ENCODE peak calls at places on chromosomes 11 and 22, in eight cellular contexts. Q, M, O, N, A, P, Z and U are unnamed samples.

GRCh38 chr11:72930011-72930410 is 115.8 kb downstream of the ATG16L2 start:
- DNase-seq in Q (no peak), M (no peak), O (no peak), N (peak; percentile 62), A (no peak), P (no peak), Z (no peak), U (no peak)

GRCh38 chr11:13376838-13377237 is 86.2 kb downstream of the BTBD10 start:
- DNase-seq in Q (no peak), M (no peak), O (no peak), N (no peak), A (no peak), P (no peak), Z (no peak), U (no peak)

GRCh38 chr11:88508808-88509581 is 171.5 kb upstream of the CTSC start:
- DNase-seq in Q (peak; percentile 50), M (peak; percentile 18), O (no peak), N (peak; percentile 34), A (no peak), P (no peak), Z (peak; percentile 37), U (no peak)

GRCh38 chr11:67301951-67302516 is 1.3 kb upstream of the SSH3 start:
- DNase-seq in Q (peak; percentile 68), M (peak; percentile 78), O (no peak), N (peak; percentile 67), A (no peak), P (peak; percentile 32), Z (no peak), U (peak; percentile 14)

GRCh38 chr11:13767461-13767860 is 99.0 kb downstream of the FAR1 start:
- DNase-seq in Q (no peak), M (no peak), O (no peak), N (no peak), A (no peak), P (no peak), Z (no peak), U (no peak)

GRCh38 chr11:91921974-91922373 is 302.6 kb upstream of the FAT3 start:
- DNase-seq in Q (no peak), M (no peak), O (no peak), N (no peak), A (no peak), P (no peak), Z (no peak), U (no peak)

GRCh38 chr11:44993971-44994705 is 43.5 kb upstream of the TP53I11 start:
- DNase-seq in Q (no peak), M (no peak), O (no peak), N (peak; percentile 89), A (no peak), P (no peak), Z (no peak), U (no peak)

GRCh38 chr11:704799-705645 is 1.0 kb upstream of the EPS8L2 start:
- DNase-seq in Q (no peak), M (peak; percentile 90), O (no peak), N (peak; percentile 94), A (no peak), P (peak; percentile 56), Z (no peak), U (no peak)

GRCh38 chr22:48282804-48283203 is 1520.4 kb downstream of the TBC1D22A start:
- DNase-seq in Q (no peak), M (no peak), O (no peak), N (no peak), A (no peak), P (no peak), Z (no peak), U (no peak)

GRCh38 chr22:40855960-40856512 is 403 bp downstream of the ST13 start:
- DNase-seq in Q (peak; percentile 65), M (peak; percentile 51), O (no peak), N (no peak), A (peak; percentile 41), P (no peak), Z (peak; percentile 47), U (no peak)

GRCh38 chr11:44755553-44756505 is 29.1 kb downstream of the TSPAN18 start:
- DNase-seq in Q (no peak), M (no peak), O (no peak), N (no peak), A (no peak), P (peak; percentile 85), Z (no peak), U (no peak)

GRCh38 chr11:6850526-6850925 is 5.0 kb downstream of the OR10A5 start:
- DNase-seq in Q (no peak), M (no peak), O (no peak), N (no peak), A (no peak), P (no peak), Z (no peak), U (no peak)

GRCh38 chr22:30212996-30213441 is 33.5 kb downstream of the LIF start:
- DNase-seq in Q (no peak), M (no peak), O (peak; percentile 28), N (no peak), A (no peak), P (no peak), Z (no peak), U (no peak)

GRCh38 chr11:104546486-104546885 is 351.8 kb downstream of the CASP12 start:
- DNase-seq in Q (no peak), M (no peak), O (no peak), N (no peak), A (no peak), P (no peak), Z (no peak), U (no peak)

GRCh38 chr11:116843661-116844060 is 6.2 kb upstream of the APOA1 start:
- DNase-seq in Q (no peak), M (no peak), O (no peak), N (no peak), A (no peak), P (no peak), Z (no peak), U (no peak)

GRCh38 chr11:119361056-119361787 is 14.7 kb upstream of the MFRP start:
- DNase-seq in Q (peak; percentile 69), M (no peak), O (no peak), N (peak; percentile 81), A (no peak), P (peak; percentile 81), Z (peak; percentile 56), U (no peak)

GRCh38 chr11:69460540-69461257 is 20.8 kb upstream of the LINC01488 start:
- DNase-seq in Q (no peak), M (no peak), O (no peak), N (no peak), A (no peak), P (no peak), Z (no peak), U (no peak)

DNA sequence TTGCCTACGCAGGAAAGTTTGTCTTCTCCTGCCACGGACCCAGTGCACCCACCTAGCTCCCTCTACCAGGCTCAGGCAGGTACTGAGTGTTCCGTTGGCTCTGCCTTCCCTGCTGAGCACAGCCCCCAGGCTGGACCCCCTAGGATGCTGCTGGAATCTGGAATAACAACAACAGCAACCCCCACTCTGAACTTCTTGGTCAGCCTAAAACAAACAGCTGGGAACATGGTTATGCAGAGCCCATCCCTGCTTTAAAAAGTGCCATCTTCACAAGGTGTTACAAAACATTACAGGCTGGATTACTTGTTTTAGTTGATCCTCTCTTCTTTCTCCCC is 1.8 kb downstream of the OPCML start:
- DNase-seq in Q (no peak), M (no peak), O (no peak), N (no peak), A (no peak), P (no peak), Z (no peak), U (no peak)
- TF ChIP-seq CTCF in Q (peak; percentile 11), M (no peak), O (no peak), N (no peak), A (no peak), P (no peak), Z (no peak), U (no peak)

DNA sequence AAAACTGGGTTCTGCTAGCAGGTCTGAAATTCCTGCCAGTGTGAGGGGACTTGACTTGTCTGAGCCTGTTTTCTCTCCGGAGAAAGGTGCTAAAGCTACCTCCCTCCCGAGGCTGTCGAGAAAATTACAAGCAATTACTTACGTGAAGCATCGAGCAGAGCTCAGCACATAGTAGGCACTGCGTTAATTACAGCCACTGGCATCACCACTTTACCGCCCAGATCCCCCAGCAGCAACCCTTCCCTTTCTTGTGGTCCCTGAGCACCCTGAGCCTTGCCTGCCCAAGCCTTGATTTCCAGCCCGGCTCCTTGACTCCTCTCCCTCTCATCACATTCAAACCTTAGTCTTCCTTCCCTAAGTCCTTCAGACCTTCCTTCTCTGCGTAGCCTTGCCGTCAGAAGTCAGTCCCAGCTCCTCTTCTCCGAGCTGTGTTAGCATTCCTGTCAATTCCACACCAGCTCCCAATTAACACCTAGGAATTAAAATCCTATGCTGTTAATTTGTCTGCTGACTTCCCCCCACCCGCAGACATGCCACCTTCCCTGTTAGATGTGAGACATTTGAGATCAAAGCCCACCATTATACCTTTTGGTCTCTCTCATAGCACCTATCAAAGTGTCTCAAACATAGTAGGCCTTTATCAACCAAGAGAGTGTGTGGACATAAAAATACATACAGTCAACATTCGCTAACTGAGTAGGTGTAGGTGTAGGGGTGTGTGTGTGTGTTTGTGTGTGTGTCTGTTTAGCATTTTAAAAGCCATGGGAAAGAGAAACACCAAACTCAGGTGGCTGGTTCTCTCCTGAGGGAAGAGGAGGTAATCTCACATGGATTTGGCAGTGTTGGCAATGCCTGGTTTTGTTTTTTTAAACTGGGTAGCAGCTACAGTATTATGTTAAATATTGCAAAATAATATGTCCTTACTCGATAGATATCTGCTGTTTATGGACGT is 2.8 kb upstream of the KCNJ5 start:
- DNase-seq in Q (no peak), M (no peak), O (no peak), N (peak; percentile 55), A (no peak), P (no peak), Z (no peak), U (no peak)
- TF ChIP-seq CTCF in Q (no peak), M (no peak), O (no peak), N (no peak), A (no peak), P (no peak), Z (no peak), U (no peak)

GRCh38 chr11:75399344-75400109 is at the start of gene RPS3:
- DNase-seq in Q (peak; percentile 87), M (peak; percentile 92), O (peak; percentile 50), N (peak; percentile 94), A (peak; percentile 84), P (peak; percentile 92), Z (peak; percentile 93), U (peak; percentile 83)
- TF ChIP-seq CTCF in Q (no peak), M (no peak), O (peak; percentile 6), N (no peak), A (peak; percentile 33), P (peak; percentile 17), Z (no peak), U (no peak)

GRCh38 chr22:28953399-28953798 is 70.0 kb downstream of the ZNRF3 start:
- DNase-seq in Q (no peak), M (no peak), O (no peak), N (no peak), A (no peak), P (no peak), Z (no peak), U (no peak)

GRCh38 chr22:28950567-28951411 is 67.4 kb downstream of the ZNRF3 start:
- DNase-seq in Q (no peak), M (no peak), O (no peak), N (no peak), A (no peak), P (no peak), Z (no peak), U (no peak)

GRCh38 chr22:28952857-28953256 is 69.5 kb downstream of the ZNRF3 start:
- DNase-seq in Q (no peak), M (no peak), O (peak; percentile 24), N (no peak), A (no peak), P (peak; percentile 27), Z (no peak), U (no peak)

GRCh38 chr22:28951530-28951929 is 68.2 kb downstream of the ZNRF3 start:
- DNase-seq in Q (no peak), M (no peak), O (no peak), N (no peak), A (no peak), P (no peak), Z (no peak), U (no peak)

GRCh38 chr22:28951969-28952521 is 68.7 kb downstream of the ZNRF3 start:
- DNase-seq in Q (no peak), M (no peak), O (no peak), N (peak; percentile 32), A (no peak), P (no peak), Z (no peak), U (no peak)
- TF ChIP-seq CTCF in Q (no peak), M (no peak), O (peak; percentile 3), N (no peak), A (no peak), P (no peak), Z (no peak), U (no peak)